ENCODE peak calls at places on chromosomes 11 and 22, in ten cellular contexts. One of them, this sample, is unnamed.

GRCh38 chr11:86592659-86593451 is 79.6 kb downstream of the ME3 start:
- DNase-seq in effector memory CD8-positive, alpha-beta T cell: peak
- DNase-seq in activated CD4-positive, alpha-beta T cell treated with anti-CD3 and anti-CD28 coated beads, Interleukin-2, amount 50 U/mL, for 1 hour: peak
- DNase-seq in hypothalamus: no peak
- DNase-seq in CD4-positive, CD25-positive, alpha-beta regulatory T cell: peak
- DNase-seq in posterior cingulate gyrus: no peak
- DNase-seq in stimulated activated CD4-positive, alpha-beta T cell treated with anti-CD3 and anti-CD28 coated beads, Interleukin-15, amount 100 ng/mL, for 1 hour: peak
- DNase-seq in HS-5: peak
- DNase-seq in activated CD8-positive, alpha-beta memory T cell treated with anti-CD3 and anti-CD28 coated beads for 48 hours: peak
- DNase-seq in lower leg skin: peak
- DNase-seq in this sample: no peak

GRCh38 chr11:119120639-119121007 is 757 bp upstream of the HINFP start:
- DNase-seq in effector memory CD8-positive, alpha-beta T cell: no peak
- DNase-seq in activated CD4-positive, alpha-beta T cell treated with anti-CD3 and anti-CD28 coated beads, Interleukin-2, amount 50 U/mL, for 1 hour: no peak
- DNase-seq in hypothalamus: no peak
- DNase-seq in CD4-positive, CD25-positive, alpha-beta regulatory T cell: no peak
- DNase-seq in posterior cingulate gyrus: no peak
- DNase-seq in stimulated activated CD4-positive, alpha-beta T cell treated with anti-CD3 and anti-CD28 coated beads, Interleukin-15, amount 100 ng/mL, for 1 hour: no peak
- DNase-seq in HS-5: no peak
- DNase-seq in activated CD8-positive, alpha-beta memory T cell treated with anti-CD3 and anti-CD28 coated beads for 48 hours: no peak
- DNase-seq in lower leg skin: no peak
- DNase-seq in this sample: no peak

GRCh38 chr11:76625787-76626186 is 44.8 kb downstream of the LRRC32 start:
- DNase-seq in effector memory CD8-positive, alpha-beta T cell: no peak
- DNase-seq in activated CD4-positive, alpha-beta T cell treated with anti-CD3 and anti-CD28 coated beads, Interleukin-2, amount 50 U/mL, for 1 hour: no peak
- DNase-seq in hypothalamus: no peak
- DNase-seq in CD4-positive, CD25-positive, alpha-beta regulatory T cell: no peak
- DNase-seq in posterior cingulate gyrus: no peak
- DNase-seq in stimulated activated CD4-positive, alpha-beta T cell treated with anti-CD3 and anti-CD28 coated beads, Interleukin-15, amount 100 ng/mL, for 1 hour: no peak
- DNase-seq in HS-5: no peak
- DNase-seq in activated CD8-positive, alpha-beta memory T cell treated with anti-CD3 and anti-CD28 coated beads for 48 hours: no peak
- DNase-seq in lower leg skin: no peak
- DNase-seq in this sample: no peak

GRCh38 chr11:75793966-75794365 is 21.0 kb upstream of the UVRAG start:
- DNase-seq in effector memory CD8-positive, alpha-beta T cell: no peak
- DNase-seq in activated CD4-positive, alpha-beta T cell treated with anti-CD3 and anti-CD28 coated beads, Interleukin-2, amount 50 U/mL, for 1 hour: no peak
- DNase-seq in hypothalamus: no peak
- DNase-seq in CD4-positive, CD25-positive, alpha-beta regulatory T cell: no peak
- DNase-seq in posterior cingulate gyrus: no peak
- DNase-seq in stimulated activated CD4-positive, alpha-beta T cell treated with anti-CD3 and anti-CD28 coated beads, Interleukin-15, amount 100 ng/mL, for 1 hour: no peak
- DNase-seq in HS-5: no peak
- DNase-seq in activated CD8-positive, alpha-beta memory T cell treated with anti-CD3 and anti-CD28 coated beads for 48 hours: no peak
- DNase-seq in lower leg skin: no peak
- DNase-seq in this sample: no peak

GRCh38 chr22:44624689-44625420 is 77.1 kb upstream of the PRR5 start:
- DNase-seq in effector memory CD8-positive, alpha-beta T cell: no peak
- DNase-seq in activated CD4-positive, alpha-beta T cell treated with anti-CD3 and anti-CD28 coated beads, Interleukin-2, amount 50 U/mL, for 1 hour: no peak
- DNase-seq in hypothalamus: no peak
- DNase-seq in CD4-positive, CD25-positive, alpha-beta regulatory T cell: no peak
- DNase-seq in posterior cingulate gyrus: no peak
- DNase-seq in stimulated activated CD4-positive, alpha-beta T cell treated with anti-CD3 and anti-CD28 coated beads, Interleukin-15, amount 100 ng/mL, for 1 hour: no peak
- DNase-seq in HS-5: no peak
- DNase-seq in activated CD8-positive, alpha-beta memory T cell treated with anti-CD3 and anti-CD28 coated beads for 48 hours: no peak
- DNase-seq in lower leg skin: no peak
- DNase-seq in this sample: no peak

GRCh38 chr11:59822989-59823566 is 12.5 kb upstream of the MRPL16 start:
- DNase-seq in effector memory CD8-positive, alpha-beta T cell: no peak
- DNase-seq in activated CD4-positive, alpha-beta T cell treated with anti-CD3 and anti-CD28 coated beads, Interleukin-2, amount 50 U/mL, for 1 hour: no peak
- DNase-seq in hypothalamus: no peak
- DNase-seq in CD4-positive, CD25-positive, alpha-beta regulatory T cell: peak
- DNase-seq in posterior cingulate gyrus: no peak
- DNase-seq in stimulated activated CD4-positive, alpha-beta T cell treated with anti-CD3 and anti-CD28 coated beads, Interleukin-15, amount 100 ng/mL, for 1 hour: no peak
- DNase-seq in HS-5: peak
- DNase-seq in activated CD8-positive, alpha-beta memory T cell treated with anti-CD3 and anti-CD28 coated beads for 48 hours: no peak
- DNase-seq in lower leg skin: no peak
- DNase-seq in this sample: peak

GRCh38 chr11:46389450-46390330 is 1.9 kb downstream of the CHRM4 start:
- DNase-seq in effector memory CD8-positive, alpha-beta T cell: no peak
- DNase-seq in activated CD4-positive, alpha-beta T cell treated with anti-CD3 and anti-CD28 coated beads, Interleukin-2, amount 50 U/mL, for 1 hour: peak
- DNase-seq in hypothalamus: no peak
- DNase-seq in CD4-positive, CD25-positive, alpha-beta regulatory T cell: peak
- DNase-seq in posterior cingulate gyrus: peak
- DNase-seq in stimulated activated CD4-positive, alpha-beta T cell treated with anti-CD3 and anti-CD28 coated beads, Interleukin-15, amount 100 ng/mL, for 1 hour: no peak
- DNase-seq in HS-5: no peak
- DNase-seq in activated CD8-positive, alpha-beta memory T cell treated with anti-CD3 and anti-CD28 coated beads for 48 hours: no peak
- DNase-seq in lower leg skin: peak
- DNase-seq in this sample: peak

GRCh38 chr11:6992457-6993431 is 27.4 kb downstream of the ZNF214 start:
- DNase-seq in effector memory CD8-positive, alpha-beta T cell: no peak
- DNase-seq in activated CD4-positive, alpha-beta T cell treated with anti-CD3 and anti-CD28 coated beads, Interleukin-2, amount 50 U/mL, for 1 hour: no peak
- DNase-seq in hypothalamus: no peak
- DNase-seq in CD4-positive, CD25-positive, alpha-beta regulatory T cell: no peak
- DNase-seq in posterior cingulate gyrus: no peak
- DNase-seq in stimulated activated CD4-positive, alpha-beta T cell treated with anti-CD3 and anti-CD28 coated beads, Interleukin-15, amount 100 ng/mL, for 1 hour: no peak
- DNase-seq in HS-5: peak
- DNase-seq in activated CD8-positive, alpha-beta memory T cell treated with anti-CD3 and anti-CD28 coated beads for 48 hours: no peak
- DNase-seq in lower leg skin: no peak
- DNase-seq in this sample: no peak

GRCh38 chr22:19360862-19361261 is 69.3 kb upstream of the CLTCL1 start:
- DNase-seq in effector memory CD8-positive, alpha-beta T cell: no peak
- DNase-seq in activated CD4-positive, alpha-beta T cell treated with anti-CD3 and anti-CD28 coated beads, Interleukin-2, amount 50 U/mL, for 1 hour: no peak
- DNase-seq in hypothalamus: no peak
- DNase-seq in CD4-positive, CD25-positive, alpha-beta regulatory T cell: no peak
- DNase-seq in posterior cingulate gyrus: no peak
- DNase-seq in stimulated activated CD4-positive, alpha-beta T cell treated with anti-CD3 and anti-CD28 coated beads, Interleukin-15, amount 100 ng/mL, for 1 hour: no peak
- DNase-seq in HS-5: no peak
- DNase-seq in activated CD8-positive, alpha-beta memory T cell treated with anti-CD3 and anti-CD28 coated beads for 48 hours: no peak
- DNase-seq in lower leg skin: peak
- DNase-seq in this sample: no peak

GRCh38 chr22:49023879-49024774 is 803.5 kb downstream of the BRD1 start:
- DNase-seq in effector memory CD8-positive, alpha-beta T cell: no peak
- DNase-seq in activated CD4-positive, alpha-beta T cell treated with anti-CD3 and anti-CD28 coated beads, Interleukin-2, amount 50 U/mL, for 1 hour: no peak
- DNase-seq in hypothalamus: no peak
- DNase-seq in CD4-positive, CD25-positive, alpha-beta regulatory T cell: no peak
- DNase-seq in posterior cingulate gyrus: no peak
- DNase-seq in stimulated activated CD4-positive, alpha-beta T cell treated with anti-CD3 and anti-CD28 coated beads, Interleukin-15, amount 100 ng/mL, for 1 hour: no peak
- DNase-seq in HS-5: no peak
- DNase-seq in activated CD8-positive, alpha-beta memory T cell treated with anti-CD3 and anti-CD28 coated beads for 48 hours: no peak
- DNase-seq in lower leg skin: no peak
- DNase-seq in this sample: no peak

GRCh38 chr22:48358886-48359612 is 1468.6 kb downstream of the BRD1 start:
- DNase-seq in effector memory CD8-positive, alpha-beta T cell: no peak
- DNase-seq in activated CD4-positive, alpha-beta T cell treated with anti-CD3 and anti-CD28 coated beads, Interleukin-2, amount 50 U/mL, for 1 hour: no peak
- DNase-seq in hypothalamus: no peak
- DNase-seq in CD4-positive, CD25-positive, alpha-beta regulatory T cell: no peak
- DNase-seq in posterior cingulate gyrus: no peak
- DNase-seq in stimulated activated CD4-positive, alpha-beta T cell treated with anti-CD3 and anti-CD28 coated beads, Interleukin-15, amount 100 ng/mL, for 1 hour: no peak
- DNase-seq in HS-5: no peak
- DNase-seq in activated CD8-positive, alpha-beta memory T cell treated with anti-CD3 and anti-CD28 coated beads for 48 hours: no peak
- DNase-seq in lower leg skin: no peak
- DNase-seq in this sample: no peak

GRCh38 chr11:78850078-78850477 is 275.4 kb upstream of the NARS2 start:
- DNase-seq in effector memory CD8-positive, alpha-beta T cell: no peak
- DNase-seq in activated CD4-positive, alpha-beta T cell treated with anti-CD3 and anti-CD28 coated beads, Interleukin-2, amount 50 U/mL, for 1 hour: no peak
- DNase-seq in hypothalamus: no peak
- DNase-seq in CD4-positive, CD25-positive, alpha-beta regulatory T cell: no peak
- DNase-seq in posterior cingulate gyrus: no peak
- DNase-seq in stimulated activated CD4-positive, alpha-beta T cell treated with anti-CD3 and anti-CD28 coated beads, Interleukin-15, amount 100 ng/mL, for 1 hour: no peak
- DNase-seq in HS-5: no peak
- DNase-seq in activated CD8-positive, alpha-beta memory T cell treated with anti-CD3 and anti-CD28 coated beads for 48 hours: no peak
- DNase-seq in lower leg skin: no peak
- DNase-seq in this sample: no peak

GRCh38 chr22:49297871-49298721 is 529.6 kb downstream of the BRD1 start:
- DNase-seq in effector memory CD8-positive, alpha-beta T cell: no peak
- DNase-seq in activated CD4-positive, alpha-beta T cell treated with anti-CD3 and anti-CD28 coated beads, Interleukin-2, amount 50 U/mL, for 1 hour: no peak
- DNase-seq in hypothalamus: no peak
- DNase-seq in CD4-positive, CD25-positive, alpha-beta regulatory T cell: no peak
- DNase-seq in posterior cingulate gyrus: peak
- DNase-seq in stimulated activated CD4-positive, alpha-beta T cell treated with anti-CD3 and anti-CD28 coated beads, Interleukin-15, amount 100 ng/mL, for 1 hour: no peak
- DNase-seq in HS-5: no peak
- DNase-seq in activated CD8-positive, alpha-beta memory T cell treated with anti-CD3 and anti-CD28 coated beads for 48 hours: no peak
- DNase-seq in lower leg skin: peak
- DNase-seq in this sample: no peak

GRCh38 chr22:30296324-30296723 is 7.0 kb upstream of the CASTOR1 start:
- DNase-seq in effector memory CD8-positive, alpha-beta T cell: no peak
- DNase-seq in activated CD4-positive, alpha-beta T cell treated with anti-CD3 and anti-CD28 coated beads, Interleukin-2, amount 50 U/mL, for 1 hour: no peak
- DNase-seq in hypothalamus: no peak
- DNase-seq in CD4-positive, CD25-positive, alpha-beta regulatory T cell: no peak
- DNase-seq in posterior cingulate gyrus: no peak
- DNase-seq in stimulated activated CD4-positive, alpha-beta T cell treated with anti-CD3 and anti-CD28 coated beads, Interleukin-15, amount 100 ng/mL, for 1 hour: no peak
- DNase-seq in HS-5: no peak
- DNase-seq in activated CD8-positive, alpha-beta memory T cell treated with anti-CD3 and anti-CD28 coated beads for 48 hours: no peak
- DNase-seq in lower leg skin: no peak
- DNase-seq in this sample: no peak

GRCh38 chr11:86873573-86874083 is 73.3 kb downstream of the PRSS23 start:
- DNase-seq in effector memory CD8-positive, alpha-beta T cell: no peak
- DNase-seq in activated CD4-positive, alpha-beta T cell treated with anti-CD3 and anti-CD28 coated beads, Interleukin-2, amount 50 U/mL, for 1 hour: no peak
- DNase-seq in hypothalamus: no peak
- DNase-seq in CD4-positive, CD25-positive, alpha-beta regulatory T cell: no peak
- DNase-seq in posterior cingulate gyrus: no peak
- DNase-seq in stimulated activated CD4-positive, alpha-beta T cell treated with anti-CD3 and anti-CD28 coated beads, Interleukin-15, amount 100 ng/mL, for 1 hour: no peak
- DNase-seq in HS-5: no peak
- DNase-seq in activated CD8-positive, alpha-beta memory T cell treated with anti-CD3 and anti-CD28 coated beads for 48 hours: no peak
- DNase-seq in lower leg skin: no peak
- DNase-seq in this sample: no peak

GRCh38 chr11:60891103-60891741 is 15.2 kb downstream of the PRPF19 start:
- DNase-seq in effector memory CD8-positive, alpha-beta T cell: no peak
- DNase-seq in activated CD4-positive, alpha-beta T cell treated with anti-CD3 and anti-CD28 coated beads, Interleukin-2, amount 50 U/mL, for 1 hour: no peak
- DNase-seq in hypothalamus: no peak
- DNase-seq in CD4-positive, CD25-positive, alpha-beta regulatory T cell: no peak
- DNase-seq in posterior cingulate gyrus: no peak
- DNase-seq in stimulated activated CD4-positive, alpha-beta T cell treated with anti-CD3 and anti-CD28 coated beads, Interleukin-15, amount 100 ng/mL, for 1 hour: no peak
- DNase-seq in HS-5: no peak
- DNase-seq in activated CD8-positive, alpha-beta memory T cell treated with anti-CD3 and anti-CD28 coated beads for 48 hours: no peak
- DNase-seq in lower leg skin: peak
- DNase-seq in this sample: no peak

GRCh38 chr11:7186190-7186589 is 65.5 kb upstream of the SYT9 start:
- DNase-seq in effector memory CD8-positive, alpha-beta T cell: no peak
- DNase-seq in activated CD4-positive, alpha-beta T cell treated with anti-CD3 and anti-CD28 coated beads, Interleukin-2, amount 50 U/mL, for 1 hour: no peak
- DNase-seq in hypothalamus: no peak
- DNase-seq in CD4-positive, CD25-positive, alpha-beta regulatory T cell: no peak
- DNase-seq in posterior cingulate gyrus: no peak
- DNase-seq in stimulated activated CD4-positive, alpha-beta T cell treated with anti-CD3 and anti-CD28 coated beads, Interleukin-15, amount 100 ng/mL, for 1 hour: no peak
- DNase-seq in HS-5: peak
- DNase-seq in activated CD8-positive, alpha-beta memory T cell treated with anti-CD3 and anti-CD28 coated beads for 48 hours: no peak
- DNase-seq in lower leg skin: no peak
- DNase-seq in this sample: no peak

GRCh38 chr11:115084191-115084590 is 405.9 kb downstream of the NXPE2 start:
- DNase-seq in effector memory CD8-positive, alpha-beta T cell: no peak
- DNase-seq in activated CD4-positive, alpha-beta T cell treated with anti-CD3 and anti-CD28 coated beads, Interleukin-2, amount 50 U/mL, for 1 hour: no peak
- DNase-seq in hypothalamus: no peak
- DNase-seq in CD4-positive, CD25-positive, alpha-beta regulatory T cell: no peak
- DNase-seq in posterior cingulate gyrus: no peak
- DNase-seq in stimulated activated CD4-positive, alpha-beta T cell treated with anti-CD3 and anti-CD28 coated beads, Interleukin-15, amount 100 ng/mL, for 1 hour: no peak
- DNase-seq in HS-5: no peak
- DNase-seq in activated CD8-positive, alpha-beta memory T cell treated with anti-CD3 and anti-CD28 coated beads for 48 hours: no peak
- DNase-seq in lower leg skin: no peak
- DNase-seq in this sample: no peak

GRCh38 chr11:61297341-61297740 is 2.2 kb upstream of the VWCE start:
- DNase-seq in effector memory CD8-positive, alpha-beta T cell: no peak
- DNase-seq in activated CD4-positive, alpha-beta T cell treated with anti-CD3 and anti-CD28 coated beads, Interleukin-2, amount 50 U/mL, for 1 hour: no peak
- DNase-seq in hypothalamus: no peak
- DNase-seq in CD4-positive, CD25-positive, alpha-beta regulatory T cell: no peak
- DNase-seq in posterior cingulate gyrus: no peak
- DNase-seq in stimulated activated CD4-positive, alpha-beta T cell treated with anti-CD3 and anti-CD28 coated beads, Interleukin-15, amount 100 ng/mL, for 1 hour: no peak
- DNase-seq in HS-5: no peak
- DNase-seq in activated CD8-positive, alpha-beta memory T cell treated with anti-CD3 and anti-CD28 coated beads for 48 hours: no peak
- DNase-seq in lower leg skin: no peak
- DNase-seq in this sample: no peak

GRCh38 chr11:110355011-110355744 is 58.8 kb upstream of the RDX start:
- DNase-seq in effector memory CD8-positive, alpha-beta T cell: no peak
- DNase-seq in activated CD4-positive, alpha-beta T cell treated with anti-CD3 and anti-CD28 coated beads, Interleukin-2, amount 50 U/mL, for 1 hour: no peak
- DNase-seq in hypothalamus: no peak
- DNase-seq in CD4-positive, CD25-positive, alpha-beta regulatory T cell: no peak
- DNase-seq in posterior cingulate gyrus: no peak
- DNase-seq in stimulated activated CD4-positive, alpha-beta T cell treated with anti-CD3 and anti-CD28 coated beads, Interleukin-15, amount 100 ng/mL, for 1 hour: no peak
- DNase-seq in HS-5: no peak
- DNase-seq in activated CD8-positive, alpha-beta memory T cell treated with anti-CD3 and anti-CD28 coated beads for 48 hours: no peak
- DNase-seq in lower leg skin: no peak
- DNase-seq in this sample: peak

GRCh38 chr11:132054822-132055221 is 684.4 kb downstream of the NTM start:
- DNase-seq in effector memory CD8-positive, alpha-beta T cell: no peak
- DNase-seq in activated CD4-positive, alpha-beta T cell treated with anti-CD3 and anti-CD28 coated beads, Interleukin-2, amount 50 U/mL, for 1 hour: no peak
- DNase-seq in hypothalamus: no peak
- DNase-seq in CD4-positive, CD25-positive, alpha-beta regulatory T cell: no peak
- DNase-seq in posterior cingulate gyrus: no peak
- DNase-seq in stimulated activated CD4-positive, alpha-beta T cell treated with anti-CD3 and anti-CD28 coated beads, Interleukin-15, amount 100 ng/mL, for 1 hour: no peak
- DNase-seq in HS-5: peak
- DNase-seq in activated CD8-positive, alpha-beta memory T cell treated with anti-CD3 and anti-CD28 coated beads for 48 hours: no peak
- DNase-seq in lower leg skin: no peak
- DNase-seq in this sample: no peak

GRCh38 chr11:97224396-97224795 is 834.6 kb downstream of the JRKL start:
- DNase-seq in effector memory CD8-positive, alpha-beta T cell: no peak
- DNase-seq in activated CD4-positive, alpha-beta T cell treated with anti-CD3 and anti-CD28 coated beads, Interleukin-2, amount 50 U/mL, for 1 hour: no peak
- DNase-seq in hypothalamus: no peak
- DNase-seq in CD4-positive, CD25-positive, alpha-beta regulatory T cell: no peak
- DNase-seq in posterior cingulate gyrus: no peak
- DNase-seq in stimulated activated CD4-positive, alpha-beta T cell treated with anti-CD3 and anti-CD28 coated beads, Interleukin-15, amount 100 ng/mL, for 1 hour: no peak
- DNase-seq in HS-5: no peak
- DNase-seq in activated CD8-positive, alpha-beta memory T cell treated with anti-CD3 and anti-CD28 coated beads for 48 hours: no peak
- DNase-seq in lower leg skin: no peak
- DNase-seq in this sample: no peak

GRCh38 chr11:132289590-132290256 is 919.3 kb downstream of the NTM start:
- DNase-seq in effector memory CD8-positive, alpha-beta T cell: no peak
- DNase-seq in activated CD4-positive, alpha-beta T cell treated with anti-CD3 and anti-CD28 coated beads, Interleukin-2, amount 50 U/mL, for 1 hour: no peak
- DNase-seq in hypothalamus: no peak
- DNase-seq in CD4-positive, CD25-positive, alpha-beta regulatory T cell: no peak
- DNase-seq in posterior cingulate gyrus: no peak
- DNase-seq in stimulated activated CD4-positive, alpha-beta T cell treated with anti-CD3 and anti-CD28 coated beads, Interleukin-15, amount 100 ng/mL, for 1 hour: no peak
- DNase-seq in HS-5: no peak
- DNase-seq in activated CD8-positive, alpha-beta memory T cell treated with anti-CD3 and anti-CD28 coated beads for 48 hours: no peak
- DNase-seq in lower leg skin: no peak
- DNase-seq in this sample: no peak

GRCh38 chr11:24515632-24516031 is 18.8 kb downstream of the LUZP2 start:
- DNase-seq in effector memory CD8-positive, alpha-beta T cell: no peak
- DNase-seq in activated CD4-positive, alpha-beta T cell treated with anti-CD3 and anti-CD28 coated beads, Interleukin-2, amount 50 U/mL, for 1 hour: no peak
- DNase-seq in hypothalamus: no peak
- DNase-seq in CD4-positive, CD25-positive, alpha-beta regulatory T cell: no peak
- DNase-seq in posterior cingulate gyrus: no peak
- DNase-seq in stimulated activated CD4-positive, alpha-beta T cell treated with anti-CD3 and anti-CD28 coated beads, Interleukin-15, amount 100 ng/mL, for 1 hour: no peak
- DNase-seq in HS-5: no peak
- DNase-seq in activated CD8-positive, alpha-beta memory T cell treated with anti-CD3 and anti-CD28 coated beads for 48 hours: no peak
- DNase-seq in lower leg skin: no peak
- DNase-seq in this sample: no peak

GRCh38 chr11:68430384-68430783 is 30.2 kb upstream of the PPP6R3 start:
- DNase-seq in effector memory CD8-positive, alpha-beta T cell: no peak
- DNase-seq in activated CD4-positive, alpha-beta T cell treated with anti-CD3 and anti-CD28 coated beads, Interleukin-2, amount 50 U/mL, for 1 hour: no peak
- DNase-seq in hypothalamus: no peak
- DNase-seq in CD4-positive, CD25-positive, alpha-beta regulatory T cell: no peak
- DNase-seq in posterior cingulate gyrus: no peak
- DNase-seq in stimulated activated CD4-positive, alpha-beta T cell treated with anti-CD3 and anti-CD28 coated beads, Interleukin-15, amount 100 ng/mL, for 1 hour: no peak
- DNase-seq in HS-5: no peak
- DNase-seq in activated CD8-positive, alpha-beta memory T cell treated with anti-CD3 and anti-CD28 coated beads for 48 hours: no peak
- DNase-seq in lower leg skin: no peak
- DNase-seq in this sample: no peak

GRCh38 chr11:125180413-125181305 is 16.1 kb downstream of the PKNOX2 start:
- DNase-seq in effector memory CD8-positive, alpha-beta T cell: no peak
- DNase-seq in activated CD4-positive, alpha-beta T cell treated with anti-CD3 and anti-CD28 coated beads, Interleukin-2, amount 50 U/mL, for 1 hour: no peak
- DNase-seq in hypothalamus: no peak
- DNase-seq in CD4-positive, CD25-positive, alpha-beta regulatory T cell: no peak
- DNase-seq in posterior cingulate gyrus: no peak
- DNase-seq in stimulated activated CD4-positive, alpha-beta T cell treated with anti-CD3 and anti-CD28 coated beads, Interleukin-15, amount 100 ng/mL, for 1 hour: no peak
- DNase-seq in HS-5: no peak
- DNase-seq in activated CD8-positive, alpha-beta memory T cell treated with anti-CD3 and anti-CD28 coated beads for 48 hours: no peak
- DNase-seq in lower leg skin: no peak
- DNase-seq in this sample: no peak

GRCh38 chr11:115964091-115964490 is 459.9 kb upstream of the CADM1 start:
- DNase-seq in effector memory CD8-positive, alpha-beta T cell: no peak
- DNase-seq in activated CD4-positive, alpha-beta T cell treated with anti-CD3 and anti-CD28 coated beads, Interleukin-2, amount 50 U/mL, for 1 hour: no peak
- DNase-seq in hypothalamus: no peak
- DNase-seq in CD4-positive, CD25-positive, alpha-beta regulatory T cell: no peak
- DNase-seq in posterior cingulate gyrus: no peak
- DNase-seq in stimulated activated CD4-positive, alpha-beta T cell treated with anti-CD3 and anti-CD28 coated beads, Interleukin-15, amount 100 ng/mL, for 1 hour: no peak
- DNase-seq in HS-5: no peak
- DNase-seq in activated CD8-positive, alpha-beta memory T cell treated with anti-CD3 and anti-CD28 coated beads for 48 hours: no peak
- DNase-seq in lower leg skin: no peak
- DNase-seq in this sample: no peak

GRCh38 chr11:110198031-110198729 is 98.2 kb downstream of the RDX start:
- DNase-seq in effector memory CD8-positive, alpha-beta T cell: no peak
- DNase-seq in activated CD4-positive, alpha-beta T cell treated with anti-CD3 and anti-CD28 coated beads, Interleukin-2, amount 50 U/mL, for 1 hour: no peak
- DNase-seq in hypothalamus: no peak
- DNase-seq in CD4-positive, CD25-positive, alpha-beta regulatory T cell: no peak
- DNase-seq in posterior cingulate gyrus: no peak
- DNase-seq in stimulated activated CD4-positive, alpha-beta T cell treated with anti-CD3 and anti-CD28 coated beads, Interleukin-15, amount 100 ng/mL, for 1 hour: no peak
- DNase-seq in HS-5: no peak
- DNase-seq in activated CD8-positive, alpha-beta memory T cell treated with anti-CD3 and anti-CD28 coated beads for 48 hours: no peak
- DNase-seq in lower leg skin: peak
- DNase-seq in this sample: no peak